ENCODE peak calls at places on chromosome 15, in nine cellular contexts. One of them, this sample, is unnamed.

GRCh38 chr15:41115652-41116115 is 396 bp downstream of the INO80 start:
- DNase-seq in left ventricle myocardium inferior: peak
- DNase-seq in substantia nigra: peak
- DNase-seq in A549: peak
- DNase-seq in stimulated activated CD4-positive, alpha-beta T cell treated with anti-CD3 and anti-CD28 coated beads, Interleukin-4, amount 100 ng/mL, for 4 hours: peak
- DNase-seq in Kasumi-1: peak
- DNase-seq in WTC11: peak
- DNase-seq in stimulated activated CD8-positive, alpha-beta memory T cell treated with anti-CD3 and anti-CD28 coated beads, Interleukin-4, amount 100 ng/mL, for 1 hour: peak
- DNase-seq in kidney glomerular epithelial cell: peak
- DNase-seq in this sample: peak

GRCh38 chr15:33211409-33211808 is 16.9 kb upstream of the FMN1 start:
- DNase-seq in WTC11: no peak
- DNase-seq in left ventricle myocardium inferior: no peak
- DNase-seq in kidney glomerular epithelial cell: no peak
- DNase-seq in stimulated activated CD8-positive, alpha-beta memory T cell treated with anti-CD3 and anti-CD28 coated beads, Interleukin-4, amount 100 ng/mL, for 1 hour: no peak
- DNase-seq in stimulated activated CD4-positive, alpha-beta T cell treated with anti-CD3 and anti-CD28 coated beads, Interleukin-4, amount 100 ng/mL, for 4 hours: no peak
- DNase-seq in substantia nigra: no peak
- DNase-seq in Kasumi-1: no peak
- DNase-seq in A549: no peak
- DNase-seq in this sample: no peak

GRCh38 chr15:98668566-98669308 is 20.4 kb downstream of the IGF1R start:
- DNase-seq in WTC11: no peak
- DNase-seq in substantia nigra: no peak
- DNase-seq in A549: no peak
- DNase-seq in kidney glomerular epithelial cell: no peak
- DNase-seq in Kasumi-1: peak
- DNase-seq in stimulated activated CD4-positive, alpha-beta T cell treated with anti-CD3 and anti-CD28 coated beads, Interleukin-4, amount 100 ng/mL, for 4 hours: peak
- DNase-seq in stimulated activated CD8-positive, alpha-beta memory T cell treated with anti-CD3 and anti-CD28 coated beads, Interleukin-4, amount 100 ng/mL, for 1 hour: no peak
- DNase-seq in left ventricle myocardium inferior: no peak
- DNase-seq in this sample: peak

GRCh38 chr15:87357608-87358007 is 898.9 kb downstream of the NTRK3 start:
- DNase-seq in Kasumi-1: no peak
- DNase-seq in stimulated activated CD4-positive, alpha-beta T cell treated with anti-CD3 and anti-CD28 coated beads, Interleukin-4, amount 100 ng/mL, for 4 hours: no peak
- DNase-seq in stimulated activated CD8-positive, alpha-beta memory T cell treated with anti-CD3 and anti-CD28 coated beads, Interleukin-4, amount 100 ng/mL, for 1 hour: no peak
- DNase-seq in A549: no peak
- DNase-seq in kidney glomerular epithelial cell: no peak
- DNase-seq in WTC11: no peak
- DNase-seq in left ventricle myocardium inferior: no peak
- DNase-seq in substantia nigra: no peak
- DNase-seq in this sample: no peak

GRCh38 chr15:85764649-85765277 is 30.0 kb downstream of the KLHL25 start:
- DNase-seq in Kasumi-1: no peak
- DNase-seq in stimulated activated CD4-positive, alpha-beta T cell treated with anti-CD3 and anti-CD28 coated beads, Interleukin-4, amount 100 ng/mL, for 4 hours: no peak
- DNase-seq in stimulated activated CD8-positive, alpha-beta memory T cell treated with anti-CD3 and anti-CD28 coated beads, Interleukin-4, amount 100 ng/mL, for 1 hour: no peak
- DNase-seq in A549: no peak
- DNase-seq in substantia nigra: no peak
- DNase-seq in left ventricle myocardium inferior: no peak
- DNase-seq in kidney glomerular epithelial cell: no peak
- DNase-seq in WTC11: no peak
- DNase-seq in this sample: no peak

GRCh38 chr15:67240235-67241131 is 14.0 kb downstream of the AAGAB start:
- DNase-seq in stimulated activated CD4-positive, alpha-beta T cell treated with anti-CD3 and anti-CD28 coated beads, Interleukin-4, amount 100 ng/mL, for 4 hours: no peak
- DNase-seq in substantia nigra: no peak
- DNase-seq in stimulated activated CD8-positive, alpha-beta memory T cell treated with anti-CD3 and anti-CD28 coated beads, Interleukin-4, amount 100 ng/mL, for 1 hour: no peak
- DNase-seq in kidney glomerular epithelial cell: peak
- DNase-seq in Kasumi-1: peak
- DNase-seq in left ventricle myocardium inferior: no peak
- DNase-seq in WTC11: no peak
- DNase-seq in A549: peak
- DNase-seq in this sample: no peak

GRCh38 chr15:50151468-50151867 is 30.5 kb upstream of the SLC27A2 start:
- DNase-seq in substantia nigra: no peak
- DNase-seq in Kasumi-1: no peak
- DNase-seq in left ventricle myocardium inferior: no peak
- DNase-seq in stimulated activated CD8-positive, alpha-beta memory T cell treated with anti-CD3 and anti-CD28 coated beads, Interleukin-4, amount 100 ng/mL, for 1 hour: no peak
- DNase-seq in A549: no peak
- DNase-seq in WTC11: no peak
- DNase-seq in stimulated activated CD4-positive, alpha-beta T cell treated with anti-CD3 and anti-CD28 coated beads, Interleukin-4, amount 100 ng/mL, for 4 hours: no peak
- DNase-seq in kidney glomerular epithelial cell: no peak
- DNase-seq in this sample: no peak

GRCh38 chr15:31158858-31159569 is 57.5 kb upstream of the TRPM1 start:
- DNase-seq in A549: no peak
- DNase-seq in substantia nigra: no peak
- DNase-seq in kidney glomerular epithelial cell: no peak
- DNase-seq in stimulated activated CD8-positive, alpha-beta memory T cell treated with anti-CD3 and anti-CD28 coated beads, Interleukin-4, amount 100 ng/mL, for 1 hour: no peak
- DNase-seq in left ventricle myocardium inferior: peak
- DNase-seq in WTC11: no peak
- DNase-seq in Kasumi-1: no peak
- DNase-seq in stimulated activated CD4-positive, alpha-beta T cell treated with anti-CD3 and anti-CD28 coated beads, Interleukin-4, amount 100 ng/mL, for 4 hours: no peak
- DNase-seq in this sample: no peak

GRCh38 chr15:88016373-88016772 is 240.2 kb downstream of the NTRK3 start:
- DNase-seq in A549: no peak
- DNase-seq in WTC11: no peak
- DNase-seq in kidney glomerular epithelial cell: no peak
- DNase-seq in Kasumi-1: no peak
- DNase-seq in left ventricle myocardium inferior: no peak
- DNase-seq in stimulated activated CD4-positive, alpha-beta T cell treated with anti-CD3 and anti-CD28 coated beads, Interleukin-4, amount 100 ng/mL, for 4 hours: no peak
- DNase-seq in substantia nigra: no peak
- DNase-seq in stimulated activated CD8-positive, alpha-beta memory T cell treated with anti-CD3 and anti-CD28 coated beads, Interleukin-4, amount 100 ng/mL, for 1 hour: no peak
- DNase-seq in this sample: no peak

GRCh38 chr15:49492834-49493233 is 69.8 kb downstream of the FGF7 start:
- DNase-seq in stimulated activated CD8-positive, alpha-beta memory T cell treated with anti-CD3 and anti-CD28 coated beads, Interleukin-4, amount 100 ng/mL, for 1 hour: no peak
- DNase-seq in WTC11: no peak
- DNase-seq in Kasumi-1: no peak
- DNase-seq in kidney glomerular epithelial cell: no peak
- DNase-seq in A549: no peak
- DNase-seq in stimulated activated CD4-positive, alpha-beta T cell treated with anti-CD3 and anti-CD28 coated beads, Interleukin-4, amount 100 ng/mL, for 4 hours: no peak
- DNase-seq in left ventricle myocardium inferior: no peak
- DNase-seq in substantia nigra: no peak
- DNase-seq in this sample: no peak

GRCh38 chr15:64044315-64045105 is 1.8 kb downstream of the DAPK2 start:
- DNase-seq in A549: no peak
- DNase-seq in left ventricle myocardium inferior: no peak
- DNase-seq in stimulated activated CD4-positive, alpha-beta T cell treated with anti-CD3 and anti-CD28 coated beads, Interleukin-4, amount 100 ng/mL, for 4 hours: no peak
- DNase-seq in stimulated activated CD8-positive, alpha-beta memory T cell treated with anti-CD3 and anti-CD28 coated beads, Interleukin-4, amount 100 ng/mL, for 1 hour: no peak
- DNase-seq in Kasumi-1: peak
- DNase-seq in kidney glomerular epithelial cell: no peak
- DNase-seq in WTC11: no peak
- DNase-seq in substantia nigra: no peak
- DNase-seq in this sample: no peak

GRCh38 chr15:63461230-63461629 is 43.2 kb upstream of the USP3 start:
- DNase-seq in Kasumi-1: no peak
- DNase-seq in A549: no peak
- DNase-seq in WTC11: peak
- DNase-seq in substantia nigra: peak
- DNase-seq in kidney glomerular epithelial cell: no peak
- DNase-seq in stimulated activated CD8-positive, alpha-beta memory T cell treated with anti-CD3 and anti-CD28 coated beads, Interleukin-4, amount 100 ng/mL, for 1 hour: no peak
- DNase-seq in left ventricle myocardium inferior: no peak
- DNase-seq in stimulated activated CD4-positive, alpha-beta T cell treated with anti-CD3 and anti-CD28 coated beads, Interleukin-4, amount 100 ng/mL, for 4 hours: no peak
- DNase-seq in this sample: no peak

GRCh38 chr15:47673343-47673761 is 44.0 kb upstream of the SEMA6D start:
- DNase-seq in WTC11: no peak
- DNase-seq in stimulated activated CD4-positive, alpha-beta T cell treated with anti-CD3 and anti-CD28 coated beads, Interleukin-4, amount 100 ng/mL, for 4 hours: no peak
- DNase-seq in A549: no peak
- DNase-seq in kidney glomerular epithelial cell: no peak
- DNase-seq in substantia nigra: no peak
- DNase-seq in Kasumi-1: peak
- DNase-seq in left ventricle myocardium inferior: no peak
- DNase-seq in stimulated activated CD8-positive, alpha-beta memory T cell treated with anti-CD3 and anti-CD28 coated beads, Interleukin-4, amount 100 ng/mL, for 1 hour: no peak
- DNase-seq in this sample: no peak

GRCh38 chr15:101121511-101122090 is 130.2 kb downstream of the CHSY1 start:
- DNase-seq in A549: no peak
- DNase-seq in stimulated activated CD8-positive, alpha-beta memory T cell treated with anti-CD3 and anti-CD28 coated beads, Interleukin-4, amount 100 ng/mL, for 1 hour: no peak
- DNase-seq in kidney glomerular epithelial cell: no peak
- DNase-seq in stimulated activated CD4-positive, alpha-beta T cell treated with anti-CD3 and anti-CD28 coated beads, Interleukin-4, amount 100 ng/mL, for 4 hours: peak
- DNase-seq in WTC11: peak
- DNase-seq in substantia nigra: peak
- DNase-seq in left ventricle myocardium inferior: peak
- DNase-seq in Kasumi-1: peak
- DNase-seq in this sample: no peak

GRCh38 chr15:100725121-100726069 is 123.0 kb downstream of the ASB7 start:
- DNase-seq in kidney glomerular epithelial cell: peak
- DNase-seq in left ventricle myocardium inferior: no peak
- DNase-seq in substantia nigra: no peak
- DNase-seq in Kasumi-1: no peak
- DNase-seq in WTC11: no peak
- DNase-seq in stimulated activated CD4-positive, alpha-beta T cell treated with anti-CD3 and anti-CD28 coated beads, Interleukin-4, amount 100 ng/mL, for 4 hours: no peak
- DNase-seq in stimulated activated CD8-positive, alpha-beta memory T cell treated with anti-CD3 and anti-CD28 coated beads, Interleukin-4, amount 100 ng/mL, for 1 hour: no peak
- DNase-seq in A549: no peak
- DNase-seq in this sample: no peak

GRCh38 chr15:78714890-78715289 is 73.9 kb upstream of the CHRNB4 start:
- DNase-seq in left ventricle myocardium inferior: no peak
- DNase-seq in WTC11: no peak
- DNase-seq in stimulated activated CD4-positive, alpha-beta T cell treated with anti-CD3 and anti-CD28 coated beads, Interleukin-4, amount 100 ng/mL, for 4 hours: no peak
- DNase-seq in substantia nigra: no peak
- DNase-seq in kidney glomerular epithelial cell: no peak
- DNase-seq in A549: peak
- DNase-seq in stimulated activated CD8-positive, alpha-beta memory T cell treated with anti-CD3 and anti-CD28 coated beads, Interleukin-4, amount 100 ng/mL, for 1 hour: no peak
- DNase-seq in Kasumi-1: peak
- DNase-seq in this sample: peak

GRCh38 chr15:29343229-29343628 is 73.6 kb upstream of the NSMCE3 start:
- DNase-seq in kidney glomerular epithelial cell: no peak
- DNase-seq in stimulated activated CD8-positive, alpha-beta memory T cell treated with anti-CD3 and anti-CD28 coated beads, Interleukin-4, amount 100 ng/mL, for 1 hour: no peak
- DNase-seq in substantia nigra: no peak
- DNase-seq in stimulated activated CD4-positive, alpha-beta T cell treated with anti-CD3 and anti-CD28 coated beads, Interleukin-4, amount 100 ng/mL, for 4 hours: no peak
- DNase-seq in WTC11: no peak
- DNase-seq in left ventricle myocardium inferior: no peak
- DNase-seq in Kasumi-1: no peak
- DNase-seq in A549: no peak
- DNase-seq in this sample: no peak

GRCh38 chr15:40314723-40315276 is 7.1 kb upstream of the PLCB2 start:
- DNase-seq in WTC11: no peak
- DNase-seq in substantia nigra: no peak
- DNase-seq in A549: no peak
- DNase-seq in Kasumi-1: no peak
- DNase-seq in stimulated activated CD8-positive, alpha-beta memory T cell treated with anti-CD3 and anti-CD28 coated beads, Interleukin-4, amount 100 ng/mL, for 1 hour: no peak
- DNase-seq in kidney glomerular epithelial cell: no peak
- DNase-seq in left ventricle myocardium inferior: no peak
- DNase-seq in stimulated activated CD4-positive, alpha-beta T cell treated with anti-CD3 and anti-CD28 coated beads, Interleukin-4, amount 100 ng/mL, for 4 hours: no peak
- DNase-seq in this sample: no peak

GRCh38 chr15:48360841-48361240 is 29.6 kb downstream of the DUT start:
- DNase-seq in Kasumi-1: no peak
- DNase-seq in A549: peak
- DNase-seq in left ventricle myocardium inferior: no peak
- DNase-seq in substantia nigra: no peak
- DNase-seq in kidney glomerular epithelial cell: no peak
- DNase-seq in stimulated activated CD4-positive, alpha-beta T cell treated with anti-CD3 and anti-CD28 coated beads, Interleukin-4, amount 100 ng/mL, for 4 hours: no peak
- DNase-seq in WTC11: no peak
- DNase-seq in stimulated activated CD8-positive, alpha-beta memory T cell treated with anti-CD3 and anti-CD28 coated beads, Interleukin-4, amount 100 ng/mL, for 1 hour: no peak
- DNase-seq in this sample: no peak

GRCh38 chr15:78875107-78875914 is 2.6 kb downstream of the MORF4L1 start:
- DNase-seq in stimulated activated CD8-positive, alpha-beta memory T cell treated with anti-CD3 and anti-CD28 coated beads, Interleukin-4, amount 100 ng/mL, for 1 hour: no peak
- DNase-seq in A549: no peak
- DNase-seq in Kasumi-1: no peak
- DNase-seq in WTC11: no peak
- DNase-seq in substantia nigra: no peak
- DNase-seq in stimulated activated CD4-positive, alpha-beta T cell treated with anti-CD3 and anti-CD28 coated beads, Interleukin-4, amount 100 ng/mL, for 4 hours: no peak
- DNase-seq in kidney glomerular epithelial cell: no peak
- DNase-seq in left ventricle myocardium inferior: no peak
- DNase-seq in this sample: no peak

GRCh38 chr15:95875141-95875643 is 455.3 kb upstream of the NR2F2 start:
- DNase-seq in kidney glomerular epithelial cell: no peak
- DNase-seq in stimulated activated CD8-positive, alpha-beta memory T cell treated with anti-CD3 and anti-CD28 coated beads, Interleukin-4, amount 100 ng/mL, for 1 hour: no peak
- DNase-seq in Kasumi-1: peak
- DNase-seq in substantia nigra: no peak
- DNase-seq in left ventricle myocardium inferior: no peak
- DNase-seq in stimulated activated CD4-positive, alpha-beta T cell treated with anti-CD3 and anti-CD28 coated beads, Interleukin-4, amount 100 ng/mL, for 4 hours: no peak
- DNase-seq in A549: no peak
- DNase-seq in WTC11: no peak
- DNase-seq in this sample: peak

GRCh38 chr15:80482686-80483085 is 78.5 kb downstream of the ARNT2 start:
- DNase-seq in kidney glomerular epithelial cell: no peak
- DNase-seq in substantia nigra: no peak
- DNase-seq in left ventricle myocardium inferior: no peak
- DNase-seq in A549: no peak
- DNase-seq in Kasumi-1: no peak
- DNase-seq in stimulated activated CD4-positive, alpha-beta T cell treated with anti-CD3 and anti-CD28 coated beads, Interleukin-4, amount 100 ng/mL, for 4 hours: no peak
- DNase-seq in stimulated activated CD8-positive, alpha-beta memory T cell treated with anti-CD3 and anti-CD28 coated beads, Interleukin-4, amount 100 ng/mL, for 1 hour: no peak
- DNase-seq in WTC11: no peak
- DNase-seq in this sample: no peak

GRCh38 chr15:65812921-65813320 is 20.8 kb upstream of the DENND4A start:
- DNase-seq in WTC11: no peak
- DNase-seq in stimulated activated CD8-positive, alpha-beta memory T cell treated with anti-CD3 and anti-CD28 coated beads, Interleukin-4, amount 100 ng/mL, for 1 hour: no peak
- DNase-seq in stimulated activated CD4-positive, alpha-beta T cell treated with anti-CD3 and anti-CD28 coated beads, Interleukin-4, amount 100 ng/mL, for 4 hours: no peak
- DNase-seq in Kasumi-1: no peak
- DNase-seq in left ventricle myocardium inferior: no peak
- DNase-seq in kidney glomerular epithelial cell: no peak
- DNase-seq in substantia nigra: no peak
- DNase-seq in A549: no peak
- DNase-seq in this sample: no peak

GRCh38 chr15:95604634-95605036 is 725.9 kb upstream of the NR2F2 start:
- DNase-seq in A549: peak
- DNase-seq in left ventricle myocardium inferior: no peak
- DNase-seq in substantia nigra: no peak
- DNase-seq in WTC11: no peak
- DNase-seq in stimulated activated CD4-positive, alpha-beta T cell treated with anti-CD3 and anti-CD28 coated beads, Interleukin-4, amount 100 ng/mL, for 4 hours: no peak
- DNase-seq in stimulated activated CD8-positive, alpha-beta memory T cell treated with anti-CD3 and anti-CD28 coated beads, Interleukin-4, amount 100 ng/mL, for 1 hour: no peak
- DNase-seq in Kasumi-1: no peak
- DNase-seq in kidney glomerular epithelial cell: peak
- DNase-seq in this sample: no peak

GRCh38 chr15:52783191-52783829 is 6.8 kb downstream of the ONECUT1 start:
- DNase-seq in left ventricle myocardium inferior: no peak
- DNase-seq in kidney glomerular epithelial cell: no peak
- DNase-seq in A549: no peak
- DNase-seq in substantia nigra: no peak
- DNase-seq in WTC11: peak
- DNase-seq in stimulated activated CD4-positive, alpha-beta T cell treated with anti-CD3 and anti-CD28 coated beads, Interleukin-4, amount 100 ng/mL, for 4 hours: no peak
- DNase-seq in Kasumi-1: no peak
- DNase-seq in stimulated activated CD8-positive, alpha-beta memory T cell treated with anti-CD3 and anti-CD28 coated beads, Interleukin-4, amount 100 ng/mL, for 1 hour: no peak
- DNase-seq in this sample: no peak

GRCh38 chr15:76185716-76186115 is 125.6 kb downstream of the ETFA start:
- DNase-seq in stimulated activated CD8-positive, alpha-beta memory T cell treated with anti-CD3 and anti-CD28 coated beads, Interleukin-4, amount 100 ng/mL, for 1 hour: no peak
- DNase-seq in A549: peak
- DNase-seq in stimulated activated CD4-positive, alpha-beta T cell treated with anti-CD3 and anti-CD28 coated beads, Interleukin-4, amount 100 ng/mL, for 4 hours: no peak
- DNase-seq in Kasumi-1: peak
- DNase-seq in kidney glomerular epithelial cell: no peak
- DNase-seq in WTC11: peak
- DNase-seq in substantia nigra: no peak
- DNase-seq in left ventricle myocardium inferior: no peak
- DNase-seq in this sample: peak

GRCh38 chr15:79282371-79283251 is at the start of gene ANKRD34C:
- DNase-seq in Kasumi-1: no peak
- DNase-seq in left ventricle myocardium inferior: no peak
- DNase-seq in stimulated activated CD4-positive, alpha-beta T cell treated with anti-CD3 and anti-CD28 coated beads, Interleukin-4, amount 100 ng/mL, for 4 hours: no peak
- DNase-seq in A549: no peak
- DNase-seq in substantia nigra: no peak
- DNase-seq in kidney glomerular epithelial cell: no peak
- DNase-seq in stimulated activated CD8-positive, alpha-beta memory T cell treated with anti-CD3 and anti-CD28 coated beads, Interleukin-4, amount 100 ng/mL, for 1 hour: no peak
- DNase-seq in WTC11: peak
- DNase-seq in this sample: no peak

GRCh38 chr15:28110416-28110975 is 11.4 kb upstream of the OCA2 start:
- DNase-seq in A549: no peak
- DNase-seq in left ventricle myocardium inferior: no peak
- DNase-seq in stimulated activated CD4-positive, alpha-beta T cell treated with anti-CD3 and anti-CD28 coated beads, Interleukin-4, amount 100 ng/mL, for 4 hours: no peak
- DNase-seq in kidney glomerular epithelial cell: no peak
- DNase-seq in stimulated activated CD8-positive, alpha-beta memory T cell treated with anti-CD3 and anti-CD28 coated beads, Interleukin-4, amount 100 ng/mL, for 1 hour: no peak
- DNase-seq in Kasumi-1: no peak
- DNase-seq in substantia nigra: no peak
- DNase-seq in WTC11: no peak
- DNase-seq in this sample: no peak

GRCh38 chr15:100529556-100529955 is 806 bp upstream of the CERS3 start:
- DNase-seq in stimulated activated CD4-positive, alpha-beta T cell treated with anti-CD3 and anti-CD28 coated beads, Interleukin-4, amount 100 ng/mL, for 4 hours: no peak
- DNase-seq in kidney glomerular epithelial cell: no peak
- DNase-seq in Kasumi-1: no peak
- DNase-seq in left ventricle myocardium inferior: no peak
- DNase-seq in WTC11: no peak
- DNase-seq in stimulated activated CD8-positive, alpha-beta memory T cell treated with anti-CD3 and anti-CD28 coated beads, Interleukin-4, amount 100 ng/mL, for 1 hour: no peak
- DNase-seq in substantia nigra: no peak
- DNase-seq in A549: no peak
- DNase-seq in this sample: no peak

GRCh38 chr15:77753238-77753873 is 120.6 kb upstream of the LINGO1 start:
- DNase-seq in substantia nigra: no peak
- DNase-seq in left ventricle myocardium inferior: no peak
- DNase-seq in stimulated activated CD8-positive, alpha-beta memory T cell treated with anti-CD3 and anti-CD28 coated beads, Interleukin-4, amount 100 ng/mL, for 1 hour: no peak
- DNase-seq in stimulated activated CD4-positive, alpha-beta T cell treated with anti-CD3 and anti-CD28 coated beads, Interleukin-4, amount 100 ng/mL, for 4 hours: no peak
- DNase-seq in kidney glomerular epithelial cell: peak
- DNase-seq in Kasumi-1: peak
- DNase-seq in WTC11: peak
- DNase-seq in A549: peak
- DNase-seq in this sample: peak

GRCh38 chr15:69595009-69595825 is 142.6 kb downstream of the RPLP1 start:
- DNase-seq in Kasumi-1: no peak
- DNase-seq in kidney glomerular epithelial cell: peak
- DNase-seq in stimulated activated CD8-positive, alpha-beta memory T cell treated with anti-CD3 and anti-CD28 coated beads, Interleukin-4, amount 100 ng/mL, for 1 hour: no peak
- DNase-seq in substantia nigra: peak
- DNase-seq in stimulated activated CD4-positive, alpha-beta T cell treated with anti-CD3 and anti-CD28 coated beads, Interleukin-4, amount 100 ng/mL, for 4 hours: no peak
- DNase-seq in left ventricle myocardium inferior: peak
- DNase-seq in WTC11: no peak
- DNase-seq in A549: peak
- DNase-seq in this sample: no peak

This sample was measured in Jurkat, Clone E6-1.